ENCODE peak calls at places on chromosomes 7 and 10, in seven cellular contexts. P, K, H, Z, U, A and F are unnamed samples.

GRCh38 chr7:149790754-149791360 is 17.5 kb upstream of the ZNF467 start:
- DNase-seq in P (no peak), K (no peak), H (no peak), Z (no peak), U (no peak), A (no peak), F (no peak)

GRCh38 chr7:24700446-24701044 is 56.7 kb downstream of the GSDME start:
- DNase-seq in P (no peak), K (no peak), H (no peak), Z (no peak), U (peak), A (no peak), F (no peak)

GRCh38 chr10:69961864-69962745 is 90.5 kb upstream of the MACROH2A2 start:
- DNase-seq in P (no peak), K (no peak), H (no peak), Z (no peak), U (no peak), A (no peak), F (no peak)

GRCh38 chr10:133043541-133044225 is 44.0 kb upstream of the ADGRA1 start:
- DNase-seq in P (no peak), K (no peak), H (no peak), Z (no peak), U (no peak), A (no peak), F (no peak)

GRCh38 chr10:132606536-132607316 is 69.1 kb downstream of the INPP5A start:
- DNase-seq in P (no peak), K (peak), H (peak), Z (peak), U (peak), A (no peak), F (no peak)

GRCh38 chr7:158246272-158246959 is 341.2 kb downstream of the PTPRN2 start:
- DNase-seq in P (no peak), K (no peak), H (no peak), Z (no peak), U (no peak), A (no peak), F (no peak)

GRCh38 chr7:148472406-148472805 is 118.2 kb upstream of the C7orf33 start:
- DNase-seq in P (no peak), K (no peak), H (no peak), Z (no peak), U (no peak), A (no peak), F (no peak)

GRCh38 chr10:48598936-48599829 is 5.7 kb downstream of the ARHGAP22 start:
- DNase-seq in P (no peak), K (no peak), H (no peak), Z (no peak), U (no peak), A (no peak), F (no peak)

GRCh38 chr10:31320179-31320597 is 1.2 kb downstream of the ZEB1 start:
- DNase-seq in P (peak), K (peak), H (peak), Z (no peak), U (peak), A (no peak), F (no peak)

GRCh38 chr7:68770649-68771048 is 827.6 kb upstream of the AUTS2 start:
- DNase-seq in P (no peak), K (peak), H (no peak), Z (no peak), U (peak), A (no peak), F (no peak)

GRCh38 chr7:74141705-74142104 is 32.5 kb upstream of the EIF4H start:
- DNase-seq in P (no peak), K (no peak), H (no peak), Z (no peak), U (peak), A (no peak), F (no peak)

GRCh38 chr7:47666164-47666862 is 84.4 kb upstream of the TNS3 start:
- DNase-seq in P (no peak), K (no peak), H (no peak), Z (no peak), U (no peak), A (no peak), F (no peak)

GRCh38 chr10:92241158-92241500 is 49.7 kb downstream of the CPEB3 start:
- DNase-seq in P (no peak), K (peak), H (peak), Z (no peak), U (peak), A (no peak), F (no peak)

GRCh38 chr10:102120142-102120986 is at the start of gene LDB1:
- DNase-seq in P (peak), K (peak), H (peak), Z (peak), U (peak), A (no peak), F (no peak)

GRCh38 chr10:102120987-102121738 is 995 bp upstream of the LDB1 start:
- DNase-seq in P (peak), K (peak), H (peak), Z (peak), U (peak), A (no peak), F (no peak)

GRCh38 chr10:102121739-102122372 is 1.7 kb upstream of the LDB1 start:
- DNase-seq in P (no peak), K (peak), H (no peak), Z (peak), U (peak), A (no peak), F (no peak)

GRCh38 chr10:102122450-102122849 is 2.3 kb upstream of the LDB1 start:
- DNase-seq in P (no peak), K (no peak), H (no peak), Z (no peak), U (no peak), A (no peak), F (no peak)

DNA sequence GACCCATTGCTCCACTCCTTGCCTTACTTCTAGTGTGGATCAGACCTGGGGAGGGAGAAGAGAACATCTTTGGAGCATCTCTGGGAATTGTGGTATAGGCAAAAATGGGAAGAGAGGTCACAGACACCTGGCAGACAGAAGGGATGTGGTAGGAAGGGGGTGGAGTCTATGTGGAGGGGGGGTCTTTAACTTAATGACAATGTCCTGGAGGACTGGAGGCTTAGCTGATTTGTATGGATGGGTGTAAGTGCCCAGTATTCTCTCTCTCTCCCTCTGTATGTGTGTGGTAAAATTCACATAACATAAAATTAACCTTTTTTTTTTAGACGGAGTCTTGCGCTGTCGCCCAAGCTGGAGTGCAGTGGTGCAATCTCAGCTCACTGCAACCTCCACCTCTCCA is 3.1 kb upstream of the LDB1 start:
- DNase-seq in P (no peak), K (no peak), H (no peak), Z (no peak), U (no peak), A (no peak), F (no peak)
- H3K4me3 ChIP-seq in P (no peak), K (no peak), H (no peak), Z (no peak), U (no peak), A (no peak), F (no peak)

GRCh38 chr7:35253182-35253679 is 669 bp downstream of the TBX20 start:
- DNase-seq in P (no peak), K (peak), H (no peak), Z (no peak), U (peak), A (no peak), F (no peak)
- H3K4me3 ChIP-seq in P (peak), K (peak), H (peak), Z (peak), U (peak), A (peak), F (peak)

DNA sequence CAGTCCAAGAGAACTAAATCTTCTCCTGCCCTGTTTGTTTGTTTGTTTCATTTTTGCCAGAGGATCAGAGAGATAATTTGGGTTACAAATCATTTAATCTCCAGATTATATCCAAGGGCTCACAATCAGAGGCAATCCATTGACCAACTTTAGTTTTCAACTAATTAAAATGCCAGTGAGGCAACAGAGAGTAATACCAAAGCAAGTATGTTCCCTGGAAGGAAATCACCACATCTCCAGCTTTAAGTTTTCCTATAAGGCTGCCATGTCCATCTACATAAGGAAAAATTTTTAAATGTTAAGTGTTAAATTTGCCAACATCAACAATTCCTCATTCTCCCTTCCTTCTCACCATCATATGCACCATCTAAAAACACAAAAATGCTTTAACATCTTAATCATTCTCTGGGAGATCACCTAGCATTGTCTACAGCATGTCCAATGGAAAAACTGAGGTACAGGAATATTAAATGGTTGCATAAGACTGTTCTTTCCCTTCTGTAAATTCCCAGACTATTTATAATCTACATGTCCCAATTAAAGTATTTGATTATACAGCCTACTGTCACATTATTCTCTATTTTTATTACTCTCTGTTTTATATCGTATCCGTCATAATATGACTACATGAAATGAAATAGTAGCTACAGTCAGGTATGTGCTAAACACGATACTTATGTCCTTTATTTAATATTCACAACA is 14.1 kb downstream of the USP54 start:
- DNase-seq in P (no peak), K (no peak), H (no peak), Z (peak), U (peak), A (no peak), F (no peak)
- H3K4me3 ChIP-seq in P (no peak), K (no peak), H (peak), Z (no peak), U (no peak), A (no peak), F (no peak)

DNA sequence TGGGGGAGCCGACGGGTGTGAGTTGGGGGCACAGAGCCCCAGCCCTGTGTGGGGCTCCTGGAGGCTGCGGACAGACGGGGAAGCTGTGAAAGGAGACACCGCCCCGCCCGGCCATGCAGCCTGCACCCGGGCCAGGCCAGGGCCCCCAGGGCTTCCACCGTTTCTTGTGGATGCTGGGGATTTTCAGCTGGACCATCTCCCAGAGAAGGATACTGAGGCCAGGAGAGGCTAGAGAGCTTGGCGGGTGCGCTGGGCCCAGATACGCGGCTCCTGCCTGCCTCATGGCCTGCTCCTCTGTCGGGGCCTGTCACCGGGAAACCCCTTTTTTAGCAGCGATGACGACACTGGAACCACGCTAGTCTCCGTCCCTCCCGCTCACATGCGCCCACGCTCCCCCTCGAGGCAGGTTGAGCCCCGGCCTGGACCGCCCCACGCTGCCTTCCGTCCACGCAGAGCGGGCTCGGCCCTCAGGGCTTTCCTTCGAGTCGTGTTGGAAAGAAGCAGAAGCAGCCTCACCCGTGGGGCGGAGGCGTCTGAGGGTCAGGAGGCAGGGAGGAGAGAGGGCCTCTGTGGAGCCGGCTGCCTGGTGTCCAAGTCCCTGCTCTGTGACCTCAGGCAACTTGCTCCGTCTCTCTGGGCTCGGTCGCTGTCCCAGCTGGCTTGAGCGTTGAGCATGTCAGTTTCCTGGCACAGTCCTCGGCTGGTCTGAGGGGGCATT is 11.7 kb downstream of the TMEM184A start:
- DNase-seq in P (peak), K (peak), H (peak), Z (no peak), U (no peak), A (no peak), F (no peak)
- H3K4me3 ChIP-seq in P (no peak), K (no peak), H (no peak), Z (no peak), U (no peak), A (no peak), F (no peak)